ENCODE peak calls at places on chromosomes 13 and 19, in ten cellular contexts. L is colonic mucosa, B is A549, X is left lung, C is tibial nerve, Z is SK-N-SH, R is thoracic aorta, I is GM23338, A is right atrium auricular region, F is heart right ventricle. Y is an unnamed sample.

GRCh38 chr13:69704311-69704710 is 403.3 kb upstream of the ATXN8OS start:
- DNase-seq in X (no peak), Z (no peak), A (no peak), I (no peak), R (no peak), F (no peak), B (no peak), L (no peak), C (no peak), Y (no peak)

GRCh38 chr13:75666646-75667351 is 30.7 kb downstream of the LMO7 start:
- DNase-seq in A (no peak), I (peak; percentile 49), C (no peak), R (no peak), F (no peak), L (no peak), B (no peak), Z (no peak), X (no peak), Y (no peak)

GRCh38 chr13:80010846-80011245 is 330.1 kb downstream of the SPRY2 start:
- DNase-seq in X (no peak), L (no peak), B (no peak), C (no peak), Z (no peak), A (no peak), F (no peak), R (no peak), I (no peak), Y (no peak)

GRCh38 chr13:59906413-59907027 is 257.2 kb downstream of the DIAPH3 start:
- DNase-seq in F (no peak), R (no peak), L (no peak), A (no peak), B (peak; percentile 9), Z (peak; percentile 27), X (no peak), C (no peak), I (peak; percentile 46), Y (no peak)

GRCh38 chr13:45339867-45340266 is 1.1 kb downstream of the TPT1 start:
- DNase-seq in I (no peak), L (no peak), R (no peak), X (no peak), C (no peak), F (no peak), A (no peak), B (no peak), Z (no peak), Y (no peak)

GRCh38 chr19:28727133-28727834 is 485.7 kb downstream of the UQCRFS1 start:
- DNase-seq in I (peak; percentile 85), B (no peak), A (no peak), Z (peak; percentile 65), F (peak; percentile 19), C (no peak), X (no peak), L (no peak), R (no peak), Y (no peak)

GRCh38 chr19:53865918-53866696 is 1.6 kb upstream of the MYADM start:
- DNase-seq in I (peak; percentile 85), B (peak; percentile 92), Z (peak; percentile 87), A (peak; percentile 84), F (peak; percentile 88), L (peak; percentile 82), X (peak; percentile 74), R (no peak), C (peak; percentile 61), Y (no peak)

GRCh38 chr19:31317098-31317497 is 32.1 kb downstream of the TSHZ3 start:
- DNase-seq in X (no peak), Z (peak; percentile 62), C (no peak), A (no peak), I (no peak), F (no peak), B (no peak), L (no peak), R (no peak), Y (no peak)

GRCh38 chr19:19491321-19492025 is 23.9 kb downstream of the TSSK6 start:
- DNase-seq in I (no peak), A (no peak), C (no peak), X (no peak), F (no peak), L (no peak), R (no peak), B (no peak), Z (no peak), Y (no peak)

GRCh38 chr19:17404621-17405249 is 695 bp downstream of the BST2 start:
- DNase-seq in F (no peak), X (no peak), R (no peak), B (no peak), A (no peak), L (no peak), I (no peak), Z (peak; percentile 16), C (no peak), Y (no peak)

GRCh38 chr13:113948034-113948742 is 25.7 kb downstream of the C13orf46 start:
- DNase-seq in R (peak; percentile 1), C (no peak), B (no peak), X (no peak), Z (no peak), A (no peak), I (no peak), L (no peak), F (no peak), Y (no peak)

GRCh38 chr13:23621316-23621645 is 51.1 kb downstream of the TNFRSF19 start:
- DNase-seq in I (no peak), F (no peak), X (no peak), B (peak; percentile 57), L (no peak), R (no peak), C (no peak), Z (no peak), A (no peak), Y (no peak)

GRCh38 chr19:52296400-52296772 is 583 bp upstream of the ZNF480 start:
- DNase-seq in I (no peak), R (no peak), B (peak; percentile 29), A (no peak), Z (no peak), C (no peak), X (no peak), L (no peak), F (no peak), Y (no peak)

GRCh38 chr19:52297601-52298358 is 811 bp downstream of the ZNF480 start:
- DNase-seq in A (no peak), I (no peak), Z (peak; percentile 22), X (no peak), F (no peak), C (no peak), L (peak; percentile 19), B (no peak), R (no peak), Y (no peak)

GRCh38 chr19:52291781-52292180 is 5.2 kb upstream of the ZNF480 start:
- DNase-seq in X (no peak), F (no peak), B (no peak), I (no peak), C (no peak), R (no peak), Z (no peak), A (no peak), L (no peak), Y (no peak)

DNA sequence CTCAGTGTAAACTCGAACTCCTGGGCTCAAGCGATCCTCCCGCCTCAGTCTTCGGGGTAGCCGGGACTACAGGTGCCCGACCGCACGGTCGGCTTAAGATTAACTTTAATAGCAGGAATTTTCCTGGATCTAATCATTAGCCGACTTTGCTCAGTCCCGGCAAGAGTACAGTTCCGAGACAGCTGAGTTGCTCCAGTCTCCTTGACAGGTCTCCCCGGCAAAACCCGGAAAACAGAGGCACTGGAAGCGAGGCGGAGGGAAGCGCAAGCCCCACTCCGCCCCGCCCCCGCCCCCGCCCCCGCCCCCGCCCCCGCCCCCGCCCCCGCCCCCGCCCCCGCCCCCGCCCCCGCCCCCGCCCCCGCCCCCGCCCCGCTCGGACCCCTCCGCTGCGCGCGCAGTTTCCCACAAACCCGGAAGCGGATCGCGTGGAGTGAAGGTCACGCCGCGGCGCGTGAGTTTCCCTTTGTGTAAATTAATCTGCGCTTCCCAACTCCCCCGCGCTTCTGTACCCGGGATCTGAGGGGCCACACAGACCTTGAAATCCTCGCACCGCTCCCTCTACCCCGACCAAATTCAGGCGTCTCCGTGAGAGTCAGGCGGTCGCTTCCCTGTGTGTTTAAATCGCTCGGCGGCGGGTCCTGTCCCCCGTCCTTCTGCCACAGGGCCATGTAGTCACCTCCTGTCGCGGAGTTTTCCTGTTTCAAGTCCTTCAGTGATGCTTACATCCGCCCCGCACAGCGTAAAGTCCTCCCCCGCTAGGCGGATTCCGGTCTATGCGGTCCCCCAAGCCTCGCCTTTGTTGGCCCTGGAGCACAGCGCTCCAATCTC is at the start of gene ZNF480:
- DNase-seq in Z (peak; percentile 93), B (peak; percentile 82), A (peak; percentile 84), F (peak; percentile 89), X (peak; percentile 87), I (peak; percentile 89), C (peak; percentile 75), R (peak; percentile 42), L (peak; percentile 88), Y (peak; percentile 93)
- TF ChIP-seq CTCF in Z (peak; percentile 19), B (no peak), A (no peak), F (no peak), X (no peak), I (no peak), C (no peak), R (no peak), L (no peak), Y (peak; percentile 12)

DNA sequence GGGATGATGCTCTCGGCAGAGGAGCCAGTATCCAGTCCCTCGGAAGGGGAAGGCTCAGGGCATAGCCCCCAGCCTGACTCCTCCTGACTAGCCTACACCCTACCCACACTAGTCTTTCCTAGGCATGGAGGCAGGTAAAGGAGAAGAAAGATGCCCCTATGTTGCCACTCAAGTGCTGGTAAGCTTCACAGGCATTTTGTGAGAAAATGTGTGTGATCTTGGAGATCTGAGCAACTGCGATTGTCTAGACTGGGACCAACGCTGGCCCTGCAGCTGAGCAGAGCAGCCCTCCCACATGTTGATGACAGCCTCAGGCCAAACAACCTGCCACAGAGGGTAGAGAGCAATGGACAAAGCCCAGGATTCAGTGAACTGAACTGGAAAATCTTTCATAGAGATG is 11.7 kb upstream of the ATP12A start:
- DNase-seq in A (no peak), Z (no peak), C (no peak), X (no peak), L (no peak), B (no peak), I (no peak), R (no peak), F (no peak), Y (no peak)
- H3K4me1 ChIP-seq in A (peaks cover 5% of the 10 kb centered on the region), Z (peaks cover 7% of the 10 kb centered on the region), C (no peaks in the 10 kb centered on the region), X (peaks cover 13% of the 10 kb centered on the region), L (peaks cover 8% of the 10 kb centered on the region), B (peaks cover 3% of the 10 kb centered on the region), I (no peaks in the 10 kb centered on the region), R (peaks cover 6% of the 10 kb centered on the region), F (no peaks in the 10 kb centered on the region), Y (peaks cover 14% of the 10 kb centered on the region)

GRCh38 chr13:30617315-30618185 is at the start of gene USPL1:
- DNase-seq in B (peak; percentile 99), C (peak; percentile 93), F (peak; percentile 98), R (peak; percentile 93), Z (peak; percentile 95), A (peak; percentile 98), X (peak; percentile 99), L (peak; percentile 99), I (peak; percentile 96), Y (peak; percentile 99)
- TF ChIP-seq CTCF in B (no peak), C (peak; percentile 7), F (peak; percentile 43), R (peak; percentile 33), Z (no peak), A (no peak), X (peak; percentile 18), L (no peak), I (no peak), Y (peak; percentile 38)

DNA sequence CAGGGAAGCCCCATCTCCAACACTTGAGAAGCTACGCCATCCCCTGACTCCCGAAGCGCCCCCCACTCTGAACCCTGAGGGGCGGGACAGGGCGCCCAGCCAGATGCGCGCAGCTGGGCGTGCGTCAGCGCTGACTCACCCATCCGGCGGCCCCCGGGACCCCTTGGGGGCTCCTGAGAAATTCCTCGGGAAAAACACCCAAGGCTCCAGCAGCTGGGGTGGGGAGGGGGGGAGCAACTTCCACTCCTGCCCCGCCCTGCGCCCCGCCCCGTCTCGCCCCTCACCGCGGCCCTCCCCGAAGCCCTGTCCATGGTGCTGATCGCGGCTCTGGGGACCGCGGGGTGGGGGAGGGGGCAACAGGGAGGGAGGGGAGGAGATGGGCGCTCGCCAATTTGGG is 1.0 kb downstream of the COL5A3 start:
- DNase-seq in R (no peak), B (no peak), Z (peak; percentile 60), C (peak; percentile 44), I (peak; percentile 87), X (no peak), F (peak; percentile 86), A (peak; percentile 75), L (peak; percentile 61), Y (peak; percentile 92)
- H3K4me1 ChIP-seq in R (peaks cover 50% of the 10 kb centered on the region), B (peaks cover 20% of the 10 kb centered on the region), Z (no peaks in the 10 kb centered on the region), C (peaks cover 3% of the 10 kb centered on the region), I (no peaks in the 10 kb centered on the region), X (no peaks in the 10 kb centered on the region), F (peaks cover 3% of the 10 kb centered on the region), A (peaks cover 35% of the 10 kb centered on the region), L (peaks cover 3% of the 10 kb centered on the region), Y (peaks cover 56% of the 10 kb centered on the region)

Y was measured in esophagus muscularis mucosa.